ENCODE peak calls at places on chromosomes 13 and 19, in six cellular contexts. E is glutamatergic neuron, B is left ventricle myocardium inferior, N is epithelial cell of esophagus, S is breast epithelium, J is mesothelial cell of epicardium. Q is an unnamed sample.

GRCh38 chr13:43874512-43875092 is 4.9 kb downstream of the CCDC122 start:
- DNase-seq in E (no peak), B (no peak), N (peak), S (no peak), J (no peak), Q (no peak)

GRCh38 chr13:42728507-42729180 is 52.7 kb upstream of the FAM216B start:
- DNase-seq in E (no peak), B (no peak), N (peak), S (no peak), J (no peak), Q (peak)

GRCh38 chr13:27977476-27978300 is 8.6 kb upstream of the CDX2 start:
- DNase-seq in E (peak), B (no peak), N (no peak), S (no peak), J (no peak), Q (no peak)

GRCh38 chr19:21838646-21839045 is 2.7 kb upstream of the ZNF43 start:
- DNase-seq in E (no peak), B (no peak), N (no peak), S (no peak), J (no peak), Q (no peak)

GRCh38 chr19:45322311-45322710 is 364 bp downstream of the CKM start:
- DNase-seq in E (peak), B (no peak), N (no peak), S (no peak), J (no peak), Q (no peak)

GRCh38 chr13:41503386-41503785 is 46.0 kb downstream of the RGCC start:
- DNase-seq in E (no peak), B (no peak), N (no peak), S (no peak), J (no peak), Q (no peak)

GRCh38 chr19:19387108-19387507 is 18.4 kb upstream of the GATAD2A start:
- DNase-seq in E (no peak), B (no peak), N (no peak), S (no peak), J (no peak), Q (no peak)

GRCh38 chr13:64127856-64128255 is 2712.2 kb upstream of the PCDH20 start:
- DNase-seq in E (no peak), B (no peak), N (no peak), S (no peak), J (no peak), Q (no peak)

GRCh38 chr19:13430790-13431582 is 75.3 kb downstream of the CACNA1A start:
- DNase-seq in E (peak), B (peak), N (peak), S (no peak), J (peak), Q (peak)

GRCh38 chr13:80030491-80030890 is 310.4 kb downstream of the SPRY2 start:
- DNase-seq in E (peak), B (no peak), N (peak), S (no peak), J (no peak), Q (peak)

GRCh38 chr19:37304190-37304883 is 66.6 kb upstream of the ZNF527 start:
- DNase-seq in E (peak), B (peak), N (no peak), S (no peak), J (no peak), Q (no peak)

GRCh38 chr19:22595918-22596341 is 38.2 kb upstream of the ZNF492 start:
- DNase-seq in E (no peak), B (peak), N (no peak), S (peak), J (no peak), Q (no peak)

GRCh38 chr19:53332484-53332883 is 1.1 kb upstream of the ZNF845 start:
- DNase-seq in E (no peak), B (no peak), N (no peak), S (no peak), J (no peak), Q (no peak)

GRCh38 chr19:3687774-3688706 is 12.2 kb downstream of the PIP5K1C start:
- DNase-seq in E (no peak), B (no peak), N (peak), S (peak), J (no peak), Q (no peak)

GRCh38 chr19:45141203-45141900 is 19.4 kb downstream of the NKPD1 start:
- DNase-seq in E (no peak), B (no peak), N (no peak), S (no peak), J (no peak), Q (no peak)

GRCh38 chr19:52710538-52710937 is 24.3 kb downstream of the ZNF611 start:
- DNase-seq in E (no peak), B (no peak), N (no peak), S (no peak), J (no peak), Q (no peak)

GRCh38 chr19:15357906-15358305 is 21.7 kb downstream of the AKAP8 start:
- DNase-seq in E (no peak), B (no peak), N (no peak), S (no peak), J (no peak), Q (no peak)

GRCh38 chr13:91133941-91134772 is 213.3 kb upstream of the MIR17HG start:
- DNase-seq in E (peak), B (no peak), N (peak), S (peak), J (no peak), Q (peak)

GRCh38 chr13:21297452-21297851 is 121.0 kb downstream of the MRPL57 start:
- DNase-seq in E (no peak), B (no peak), N (peak), S (no peak), J (no peak), Q (no peak)

GRCh38 chr13:21119526-21119925 is 56.8 kb downstream of the SKA3 start:
- DNase-seq in E (no peak), B (no peak), N (no peak), S (no peak), J (no peak), Q (no peak)

GRCh38 chr13:90443268-90443667 is 904.2 kb upstream of the MIR17HG start:
- DNase-seq in E (no peak), B (no peak), N (no peak), S (no peak), J (no peak), Q (no peak)

GRCh38 chr19:7391218-7391670 is 42.5 kb downstream of the ARHGEF18 start:
- DNase-seq in E (no peak), B (no peak), N (peak), S (no peak), J (no peak), Q (peak)

GRCh38 chr13:109804654-109805053 is 18.3 kb upstream of the IRS2 start:
- DNase-seq in E (no peak), B (no peak), N (no peak), S (no peak), J (no peak), Q (no peak)

GRCh38 chr19:2524840-2525723 is 49.2 kb downstream of the GADD45B start:
- DNase-seq in E (no peak), B (peak), N (peak), S (no peak), J (no peak), Q (peak)

GRCh38 chr19:17074628-17075034 is 621 bp downstream of the HAUS8 start:
- DNase-seq in E (no peak), B (no peak), N (no peak), S (no peak), J (no peak), Q (no peak)

GRCh38 chr19:53868091-53868891 is 608 bp downstream of the MYADM start:
- DNase-seq in E (peak), B (peak), N (peak), S (peak), J (peak), Q (peak)

GRCh38 chr19:17220207-17220758 is 5.1 kb downstream of the USE1 start:
- DNase-seq in E (no peak), B (no peak), N (peak), S (no peak), J (no peak), Q (peak)

GRCh38 chr13:46386996-46387851 is at the start of gene RUBCNL:
- DNase-seq in E (peak), B (peak), N (peak), S (no peak), J (peak), Q (peak)

GRCh38 chr19:38033658-38034150 is 126.7 kb downstream of the SIPA1L3 start:
- DNase-seq in E (no peak), B (no peak), N (no peak), S (no peak), J (no peak), Q (no peak)

GRCh38 chr13:25059943-25060342 is 36.0 kb upstream of the PABPC3 start:
- DNase-seq in E (no peak), B (no peak), N (no peak), S (no peak), J (no peak), Q (no peak)

GRCh38 chr13:25065974-25066770 is 29.8 kb upstream of the PABPC3 start:
- DNase-seq in E (no peak), B (no peak), N (no peak), S (no peak), J (no peak), Q (no peak)

GRCh38 chr13:25059166-25059565 is 36.8 kb upstream of the PABPC3 start:
- DNase-seq in E (no peak), B (no peak), N (no peak), S (no peak), J (no peak), Q (no peak)

GRCh38 chr13:25064396-25064795 is 31.5 kb upstream of the PABPC3 start:
- DNase-seq in E (no peak), B (no peak), N (no peak), S (no peak), J (no peak), Q (no peak)

GRCh38 chr13:25062479-25062878 is 33.5 kb upstream of the PABPC3 start:
- DNase-seq in E (no peak), B (no peak), N (no peak), S (no peak), J (no peak), Q (no peak)
- TF ChIP-seq CTCF in E (no peak), B (no peak), N (no peak), S (no peak), J (no peak), Q (no peak)

GRCh38 chr13:37476874-37477273 is 121.7 kb downstream of the POSTN start:
- DNase-seq in E (peak), B (peak), N (peak), S (no peak), J (no peak), Q (no peak)

GRCh38 chr13:37475966-37476365 is 122.6 kb downstream of the POSTN start:
- DNase-seq in E (no peak), B (no peak), N (peak), S (no peak), J (no peak), Q (no peak)

GRCh38 chr13:37475151-37475550 is 123.4 kb downstream of the POSTN start:
- DNase-seq in E (no peak), B (no peak), N (no peak), S (no peak), J (no peak), Q (no peak)

GRCh38 chr13:37473035-37473434 is 125.5 kb downstream of the POSTN start:
- DNase-seq in E (no peak), B (no peak), N (no peak), S (no peak), J (no peak), Q (peak)
- TF ChIP-seq CTCF in E (peak), B (no peak), N (no peak), S (no peak), J (no peak), Q (no peak)

GRCh38 chr13:26629260-26629659 is 71.8 kb downstream of the WASF3 start:
- DNase-seq in E (no peak), B (no peak), N (peak), S (no peak), J (no peak), Q (no peak)
- TF ChIP-seq CTCF in E (no peak), B (no peak), N (peak), S (no peak), J (no peak), Q (no peak)

GRCh38 chr19:48123907-48124675 is 13.5 kb upstream of the PLA2G4C start:
- DNase-seq in E (no peak), B (no peak), N (peak), S (peak), J (no peak), Q (peak)
- TF ChIP-seq CTCF in E (no peak), B (no peak), N (peak), S (peak), J (no peak), Q (no peak)

GRCh38 chr13:70042193-70042592 is 65.4 kb upstream of the ATXN8OS start:
- DNase-seq in E (no peak), B (no peak), N (no peak), S (no peak), J (no peak), Q (no peak)
- TF ChIP-seq CTCF in E (no peak), B (no peak), N (no peak), S (no peak), J (no peak), Q (no peak)

DNA sequence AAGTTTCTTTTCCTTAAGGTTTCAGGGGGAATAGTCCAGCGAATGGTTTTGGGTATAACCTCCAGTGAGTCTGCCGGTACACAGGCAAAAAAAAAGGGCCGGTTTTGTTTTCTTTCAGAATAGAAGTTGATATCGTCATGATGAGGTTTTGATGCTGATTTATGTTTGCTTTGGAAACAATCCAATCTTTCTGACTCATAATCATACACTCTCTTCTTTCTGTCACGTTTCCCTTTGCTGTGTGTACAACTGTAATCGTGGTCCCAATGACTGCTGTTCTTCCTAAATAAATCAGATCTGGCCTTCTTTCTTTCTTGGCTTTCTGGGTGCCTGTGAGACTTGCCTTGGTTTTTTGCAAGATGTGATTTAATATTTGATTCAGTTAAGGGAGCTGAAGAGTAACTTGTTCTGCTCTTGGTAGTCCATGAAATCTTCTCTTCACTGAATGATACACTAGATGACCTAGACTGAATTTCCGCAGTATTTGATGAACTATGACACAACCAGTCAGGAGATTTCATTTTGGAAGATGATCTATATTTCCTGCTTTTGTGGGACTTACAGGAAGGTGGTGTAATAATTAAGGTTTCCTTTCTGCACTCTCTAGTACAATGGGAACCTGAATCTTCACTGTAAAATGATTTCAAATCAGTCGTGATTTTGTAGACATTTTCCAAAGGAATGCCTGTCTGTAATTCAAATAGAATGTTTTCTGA is 34.9 kb upstream of the METTL21C start:
- DNase-seq in E (no peak), B (no peak), N (peak), S (no peak), J (no peak), Q (peak)
- TF ChIP-seq CTCF in E (no peak), B (no peak), N (no peak), S (no peak), J (no peak), Q (no peak)

GRCh38 chr19:6269101-6269886 is 10.5 kb downstream of the MLLT1 start:
- DNase-seq in E (no peak), B (no peak), N (no peak), S (no peak), J (no peak), Q (no peak)
- TF ChIP-seq CTCF in E (no peak), B (no peak), N (no peak), S (no peak), J (no peak), Q (no peak)

GRCh38 chr19:40519352-40520322 is 52.8 kb downstream of the SPTBN4 start:
- DNase-seq in E (peak), B (no peak), N (peak), S (no peak), J (no peak), Q (no peak)

GRCh38 chr19:40524655-40525054 is 52.0 kb upstream of the SHKBP1 start:
- DNase-seq in E (no peak), B (no peak), N (no peak), S (no peak), J (no peak), Q (no peak)

GRCh38 chr19:40524133-40524549 is 52.5 kb upstream of the SHKBP1 start:
- DNase-seq in E (no peak), B (no peak), N (peak), S (no peak), J (no peak), Q (no peak)

GRCh38 chr19:40523322-40524047 is 53.2 kb upstream of the SHKBP1 start:
- DNase-seq in E (peak), B (peak), N (peak), S (no peak), J (no peak), Q (peak)

GRCh38 chr19:40521276-40521675 is 54.5 kb downstream of the SPTBN4 start:
- DNase-seq in E (no peak), B (no peak), N (peak), S (no peak), J (no peak), Q (no peak)
- TF ChIP-seq CTCF in E (no peak), B (peak), N (peak), S (no peak), J (no peak), Q (peak)

GRCh38 chr13:70613295-70613694 is 505.0 kb upstream of the KLHL1 start:
- DNase-seq in E (no peak), B (no peak), N (peak), S (no peak), J (no peak), Q (no peak)
- TF ChIP-seq CTCF in E (peak), B (no peak), N (peak), S (no peak), J (peak), Q (no peak)

GRCh38 chr13:52006491-52007245 is 4.6 kb downstream of the ATP7B start:
- DNase-seq in E (no peak), B (no peak), N (no peak), S (no peak), J (no peak), Q (no peak)

GRCh38 chr13:52011690-52012511 is at the start of gene ALG11:
- DNase-seq in E (peak), B (peak), N (peak), S (peak), J (peak), Q (peak)

GRCh38 chr13:52012512-52012836 is 276 bp downstream of the ALG11 start:
- DNase-seq in E (no peak), B (no peak), N (no peak), S (no peak), J (no peak), Q (no peak)

GRCh38 chr13:52009985-52010384 is 1.3 kb downstream of the ATP7B start:
- DNase-seq in E (no peak), B (no peak), N (no peak), S (no peak), J (no peak), Q (no peak)

DNA sequence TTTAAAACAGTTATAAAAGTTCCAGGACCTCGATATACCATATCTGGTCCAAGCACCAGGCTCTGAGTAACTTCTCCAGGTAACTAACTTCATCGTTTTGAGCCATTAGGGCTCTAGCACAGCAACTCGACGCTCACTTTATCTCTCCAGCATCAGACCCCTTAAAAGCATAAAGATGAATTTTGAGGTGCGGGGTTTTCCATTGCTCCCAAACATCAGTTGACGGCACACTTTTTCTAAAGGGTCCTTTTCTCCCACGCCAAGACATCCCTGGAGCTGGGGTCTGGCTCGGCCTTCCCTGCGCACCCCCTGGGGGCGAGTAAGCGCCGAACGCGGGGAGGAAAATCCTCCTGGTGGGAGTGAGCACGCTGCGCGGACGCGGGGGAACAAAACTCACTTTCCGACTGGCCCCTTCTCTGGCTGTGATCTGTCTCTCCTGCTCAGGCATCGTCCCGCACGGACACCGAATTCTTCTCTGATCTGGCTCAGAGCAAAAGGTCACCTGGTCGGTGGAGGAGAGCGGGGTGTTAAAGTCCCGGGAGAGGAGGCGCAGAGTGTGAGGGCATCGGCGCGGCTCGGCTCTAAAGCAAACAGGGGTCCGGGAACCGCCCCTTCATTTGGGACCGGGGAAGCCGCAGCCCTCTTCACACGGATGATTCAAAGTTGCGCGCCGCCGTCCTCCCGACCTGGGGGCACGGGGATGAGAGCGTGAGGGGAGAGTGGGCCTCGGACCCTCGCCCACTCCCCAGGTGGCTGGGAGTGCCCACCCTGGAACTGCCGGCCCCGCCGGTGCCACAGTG is at the start of gene ATP7B:
- DNase-seq in E (peak), B (no peak), N (peak), S (no peak), J (peak), Q (peak)
- TF ChIP-seq CTCF in E (no peak), B (peak), N (no peak), S (no peak), J (no peak), Q (no peak)